ENCODE peak calls at places on chromosomes 16 and 17, in five cellular contexts. O is PC-9; X is IMR-90; U is CD4-positive, alpha-beta memory T cell; H is GM23338. V is an unnamed sample.

GRCh38 chr17:19288453-19288852 is 51.3 kb downstream of the EPN2 start:
- DNase-seq in X (no peak), U (no peak), O (peak; percentile 18), H (peak; percentile 87), V (no peak)

GRCh38 chr17:73338050-73338491 is 26.3 kb upstream of the CDC42EP4 start:
- DNase-seq in U (no peak), O (no peak), H (no peak), X (peak; percentile 77), V (peak; percentile 76)

GRCh38 chr17:43612515-43612914 is 49.2 kb downstream of the MEOX1 start:
- DNase-seq in O (no peak), X (no peak), U (no peak), H (no peak), V (no peak)

GRCh38 chr16:72946474-72947194 is 101.3 kb downstream of the ZFHX3 start:
- DNase-seq in H (no peak), X (peak; percentile 20), U (no peak), O (no peak), V (no peak)

GRCh38 chr16:23333034-23333579 is 31.0 kb downstream of the SCNN1B start:
- DNase-seq in O (no peak), X (no peak), U (no peak), H (no peak), V (no peak)

GRCh38 chr17:80354381-80354780 is 60.6 kb upstream of the ENDOV start:
- DNase-seq in X (no peak), H (no peak), U (no peak), O (no peak), V (no peak)

GRCh38 chr17:11495616-11496015 is 102.7 kb upstream of the DNAH9 start:
- DNase-seq in U (no peak), X (no peak), H (no peak), O (no peak), V (no peak)

GRCh38 chr17:64984181-64984580 is 64.9 kb upstream of the LRRC37A3 start:
- DNase-seq in H (no peak), X (no peak), U (no peak), O (no peak), V (no peak)

GRCh38 chr16:29705030-29705429 is 26.1 kb downstream of the QPRT start:
- DNase-seq in U (no peak), X (no peak), O (no peak), H (no peak), V (peak; percentile 13)

GRCh38 chr16:81442220-81442908 is 2.2 kb upstream of the CMIP start:
- DNase-seq in X (no peak), U (no peak), O (no peak), H (no peak), V (no peak)

GRCh38 chr17:50122945-50123344 is 7.0 kb downstream of the SAMD14 start:
- DNase-seq in X (no peak), O (no peak), U (no peak), H (no peak), V (no peak)

GRCh38 chr17:50125420-50125997 is 4.5 kb downstream of the SAMD14 start:
- DNase-seq in O (no peak), U (no peak), H (no peak), X (no peak), V (no peak)

GRCh38 chr17:50127661-50128361 is 2.1 kb downstream of the SAMD14 start:
- DNase-seq in X (peak; percentile 45), U (no peak), H (peak; percentile 55), O (no peak), V (no peak)

GRCh38 chr17:50120475-50121253 is 9.3 kb downstream of the SAMD14 start:
- DNase-seq in O (no peak), U (no peak), X (no peak), H (no peak), V (no peak)

DNA sequence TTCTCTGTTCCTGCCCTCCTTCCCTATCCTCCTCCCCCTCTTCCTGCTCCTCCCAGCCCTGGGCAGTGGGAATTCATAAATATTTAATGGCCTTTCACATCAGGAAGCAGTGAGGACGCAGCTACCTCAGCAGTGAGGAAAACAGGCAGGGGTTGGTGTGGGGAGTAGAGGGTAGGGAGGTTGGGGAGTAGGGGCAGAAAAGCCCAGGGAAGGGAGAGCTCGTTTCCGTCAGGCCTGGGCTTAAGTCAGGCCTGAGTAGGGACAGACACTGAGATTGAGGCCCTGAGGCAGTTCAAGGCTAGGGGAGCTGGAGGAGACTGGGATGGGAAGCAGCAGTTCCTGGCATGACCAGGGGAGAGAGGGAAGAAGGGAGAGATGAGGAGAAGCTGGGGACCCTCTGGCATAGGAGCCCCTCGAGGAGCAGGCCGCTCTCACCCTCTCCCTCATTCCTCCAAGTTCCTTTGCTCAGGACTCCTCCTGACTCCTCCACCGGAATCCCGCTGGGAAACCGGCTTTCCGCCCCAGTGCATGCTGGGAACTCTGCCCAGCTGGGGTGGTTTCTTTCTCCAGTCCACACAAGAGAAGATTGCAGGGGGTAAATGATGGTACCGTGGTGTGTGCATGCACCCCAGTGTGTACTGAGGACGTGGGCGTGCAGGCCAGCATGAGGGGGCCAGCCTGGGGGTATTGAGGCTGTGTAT is 6.2 kb downstream of the SAMD14 start:
- DNase-seq in X (peak; percentile 46), O (no peak), H (peak; percentile 52), U (no peak), V (no peak)
- H3K27ac ChIP-seq in X (peak overlapping the region; percentile 29), O (no peak overlapping the region), H (no peak overlapping the region), U (no peak overlapping the region), V (no peak overlapping the region)

GRCh38 chr17:67476787-67477335 is 99.8 kb downstream of the PITPNC1 start:
- DNase-seq in U (no peak), O (no peak), H (no peak), X (no peak), V (peak; percentile 18)
- H3K36me3 ChIP-seq in U (no peaks in the 10 kb centered on the region), O (no peaks in the 10 kb centered on the region), H (no peaks in the 10 kb centered on the region), X (no peaks in the 10 kb centered on the region), V (no peaks in the 10 kb centered on the region)

GRCh38 chr16:49213594-49213993 is 68.0 kb downstream of the CBLN1 start:
- DNase-seq in X (no peak), H (peak; percentile 54), O (no peak), U (no peak), V (no peak)
- H3K27ac ChIP-seq in X (no peak overlapping the region), H (no peak overlapping the region), O (no peak overlapping the region), U (no peak overlapping the region), V (no peak overlapping the region)

GRCh38 chr17:76085731-76086366 is 6.9 kb downstream of the ZACN start:
- DNase-seq in H (no peak), U (no peak), O (no peak), X (no peak), V (no peak)
- H3K36me3 ChIP-seq in H (peaks cover 5% of the 10 kb centered on the region), U (peaks cover 71% of the 10 kb centered on the region), O (no peaks in the 10 kb centered on the region), X (peaks cover 77% of the 10 kb centered on the region), V (peaks cover 7% of the 10 kb centered on the region)

GRCh38 chr17:75632428-75632827 is 806 bp upstream of the SMIM5 start:
- DNase-seq in H (no peak), O (no peak), U (no peak), X (no peak), V (no peak)
- H3K27ac ChIP-seq in H (peak overlapping the region; percentile 45), O (no peak overlapping the region), U (no peak overlapping the region), X (no peak overlapping the region), V (peak overlapping the region; percentile 73)

DNA sequence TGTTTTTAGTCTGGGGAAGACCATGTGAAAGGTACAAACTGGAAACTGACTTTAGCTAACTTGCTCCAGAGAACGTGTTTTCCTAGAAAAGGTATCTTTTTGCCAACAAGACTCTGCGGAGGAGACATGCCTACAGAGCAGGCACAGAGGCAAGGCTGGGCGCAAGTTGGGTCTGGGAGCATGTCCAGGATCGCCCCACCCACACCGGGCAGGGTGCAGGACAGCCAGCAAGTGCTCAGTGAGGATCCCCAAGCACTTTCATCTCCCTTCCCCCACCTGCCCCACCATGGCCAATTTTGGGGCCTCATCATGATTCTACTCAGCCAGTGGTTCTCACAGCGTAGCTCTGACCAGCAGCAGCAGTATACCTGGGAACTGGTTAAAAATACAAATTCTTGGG is 18.2 kb upstream of the ROGDI start:
- DNase-seq in U (no peak), O (no peak), X (no peak), H (no peak), V (no peak)
- H3K36me3 ChIP-seq in U (peaks cover 66% of the 10 kb centered on the region), O (peaks cover 29% of the 10 kb centered on the region), X (peaks cover 58% of the 10 kb centered on the region), H (peaks cover 37% of the 10 kb centered on the region), V (peaks cover 50% of the 10 kb centered on the region)

DNA sequence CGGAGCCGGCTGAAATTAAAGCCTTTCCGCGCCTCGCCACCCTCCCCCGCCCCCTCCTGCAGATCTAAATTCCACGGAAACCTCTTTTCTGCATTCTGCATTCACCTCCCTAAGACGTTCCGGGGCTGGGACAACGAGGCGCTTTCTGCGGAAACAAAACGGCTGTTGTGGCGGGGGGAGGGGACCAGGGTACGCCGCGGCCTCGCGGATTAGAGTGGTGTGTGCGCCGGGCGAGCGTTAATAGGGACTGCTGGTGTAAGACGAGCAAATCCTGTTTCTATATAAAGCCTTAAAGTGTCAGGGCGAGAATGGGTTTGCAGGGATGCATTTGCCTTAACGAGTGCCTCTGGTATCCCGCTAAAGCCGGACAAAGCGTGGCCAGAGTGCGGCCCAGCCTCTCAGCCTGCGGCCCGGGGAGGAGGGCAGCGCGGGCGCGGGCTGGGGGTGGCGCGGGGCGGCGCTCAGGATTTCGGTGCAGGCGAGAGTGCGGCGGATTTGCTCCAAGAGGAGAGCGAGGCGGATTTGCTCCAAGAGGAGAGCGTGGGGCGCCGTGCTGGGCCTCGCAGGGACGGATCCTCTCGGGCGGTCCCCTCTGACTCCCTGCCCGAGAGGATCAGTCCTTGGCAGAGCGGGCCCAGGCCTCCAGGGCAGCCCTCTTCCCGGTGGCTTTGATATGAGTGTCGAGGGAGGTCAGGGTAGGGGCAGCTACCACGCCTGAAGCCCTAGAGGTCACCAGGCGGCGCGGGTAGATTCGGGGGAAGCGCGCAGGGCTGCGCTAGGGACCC is 5.1 kb downstream of the BAHCC1 start:
- DNase-seq in H (peak; percentile 77), X (peak; percentile 60), U (no peak), O (peak; percentile 56), V (peak; percentile 76)
- H3K27ac ChIP-seq in H (no peak overlapping the region), X (peak overlapping the region; percentile 98), U (no peak overlapping the region), O (peak overlapping the region; percentile 54), V (peak overlapping the region; percentile 88)

V was measured in GM23248.